ENCODE peak calls at places on chromosome 3, in five cellular contexts. T, V, Z, F and H are unnamed samples.

GRCh38 chr3:102163818-102164154 is 271.0 kb upstream of the ZPLD1 start:
- DNase-seq in T (no peak), V (no peak), Z (no peak), F (no peak), H (no peak)

GRCh38 chr3:19898725-19899124 is 35.3 kb downstream of the EFHB start:
- DNase-seq in T (no peak), V (peak), Z (no peak), F (no peak), H (no peak)

GRCh38 chr3:116176974-116177555 is 268.2 kb downstream of the LSAMP start:
- DNase-seq in T (no peak), V (no peak), Z (no peak), F (no peak), H (no peak)

GRCh38 chr3:127002195-127003174 is 19.6 kb downstream of the PLXNA1 start:
- DNase-seq in T (peak), V (no peak), Z (peak), F (peak), H (no peak)

GRCh38 chr3:117473981-117474563 is 764.5 kb downstream of the TUSC7 start:
- DNase-seq in T (no peak), V (no peak), Z (no peak), F (no peak), H (no peak)

GRCh38 chr3:40262331-40262730 is 47.2 kb upstream of the EIF1B start:
- DNase-seq in T (no peak), V (no peak), Z (no peak), F (no peak), H (no peak)

GRCh38 chr3:178971614-178972013 is 100.0 kb downstream of the ZMAT3 start:
- DNase-seq in T (no peak), V (no peak), Z (no peak), F (no peak), H (no peak)

GRCh38 chr3:10365791-10366190 is 44.9 kb upstream of the SEC13 start:
- DNase-seq in T (no peak), V (no peak), Z (no peak), F (no peak), H (no peak)

GRCh38 chr3:182716114-182716688 is 77.1 kb upstream of the ATP11B start:
- DNase-seq in T (no peak), V (no peak), Z (no peak), F (no peak), H (peak)

GRCh38 chr3:132448211-132448961 is 31.1 kb downstream of the DNAJC13 start:
- DNase-seq in T (no peak), V (no peak), Z (no peak), F (no peak), H (peak)

GRCh38 chr3:192818126-192818525 is 90.8 kb upstream of the FGF12 start:
- DNase-seq in T (no peak), V (no peak), Z (no peak), F (no peak), H (no peak)

GRCh38 chr3:64687781-64688515 is at the start of gene ADAMTS9:
- DNase-seq in T (peak), V (no peak), Z (peak), F (no peak), H (no peak)

GRCh38 chr3:32870373-32871091 is 52.7 kb downstream of the TRIM71 start:
- DNase-seq in T (no peak), V (no peak), Z (no peak), F (no peak), H (no peak)

GRCh38 chr3:32868719-32869512 is 51.1 kb downstream of the TRIM71 start:
- DNase-seq in T (no peak), V (no peak), Z (no peak), F (no peak), H (no peak)

GRCh38 chr3:32867954-32868353 is 50.2 kb downstream of the TRIM71 start:
- DNase-seq in T (no peak), V (no peak), Z (no peak), F (no peak), H (no peak)

GRCh38 chr3:32866533-32866932 is 48.7 kb downstream of the TRIM71 start:
- DNase-seq in T (no peak), V (no peak), Z (no peak), F (no peak), H (no peak)

GRCh38 chr3:32869513-32870047 is 51.8 kb downstream of the TRIM71 start:
- DNase-seq in T (no peak), V (no peak), Z (no peak), F (peak), H (no peak)
- TF ChIP-seq JUND in T (no peak), V (no peak), Z (no peak), F (no peak), H (no peak)

DNA sequence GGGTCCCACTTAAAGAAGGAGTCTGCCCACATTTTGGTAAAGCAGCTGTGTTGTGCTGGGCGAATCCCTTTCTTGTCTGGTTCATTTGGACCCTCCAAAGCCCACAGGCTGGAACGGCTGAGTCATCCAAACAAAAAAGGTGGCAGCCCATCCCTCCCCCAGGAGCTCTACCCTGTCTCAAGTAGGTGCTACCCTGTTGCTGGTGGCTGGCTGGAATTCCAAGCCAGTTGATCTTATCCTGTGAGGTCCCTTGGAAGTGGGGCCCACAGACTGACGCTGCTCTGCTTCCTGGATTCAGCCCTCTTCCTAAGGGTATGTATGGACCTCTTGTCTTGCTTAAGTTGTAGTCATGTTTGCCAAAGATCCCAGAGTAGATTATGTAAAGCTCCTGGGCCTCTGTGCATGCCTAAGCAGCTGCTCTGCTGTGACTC is 44.5 kb downstream of the CCR1 start:
- DNase-seq in T (no peak), V (no peak), Z (no peak), F (no peak), H (no peak)
- TF ChIP-seq USF2 in T (no peak), V (no peak), Z (no peak), F (no peak), H (no peak)

GRCh38 chr3:128103277-128103676 is 20.3 kb downstream of the RUVBL1 start:
- DNase-seq in T (no peak), V (no peak), Z (no peak), F (no peak), H (no peak)
- H2AFZ ChIP-seq in T (no peak), V (no peak), Z (no peak), F (no peak), H (no peak)

GRCh38 chr3:160992712-160993111 is 112.4 kb downstream of the B3GALNT1 start:
- DNase-seq in T (no peak), V (no peak), Z (no peak), F (no peak), H (no peak)

GRCh38 chr3:160986060-160986459 is 119.1 kb downstream of the B3GALNT1 start:
- DNase-seq in T (no peak), V (no peak), Z (no peak), F (no peak), H (no peak)

GRCh38 chr3:160982497-160982896 is 122.7 kb downstream of the B3GALNT1 start:
- DNase-seq in T (no peak), V (no peak), Z (no peak), F (no peak), H (no peak)

GRCh38 chr3:160987982-160988964 is 116.9 kb downstream of the B3GALNT1 start:
- DNase-seq in T (no peak), V (no peak), Z (no peak), F (no peak), H (no peak)
- TF ChIP-seq JUND in T (no peak), V (no peak), Z (no peak), F (no peak), H (no peak)

DNA sequence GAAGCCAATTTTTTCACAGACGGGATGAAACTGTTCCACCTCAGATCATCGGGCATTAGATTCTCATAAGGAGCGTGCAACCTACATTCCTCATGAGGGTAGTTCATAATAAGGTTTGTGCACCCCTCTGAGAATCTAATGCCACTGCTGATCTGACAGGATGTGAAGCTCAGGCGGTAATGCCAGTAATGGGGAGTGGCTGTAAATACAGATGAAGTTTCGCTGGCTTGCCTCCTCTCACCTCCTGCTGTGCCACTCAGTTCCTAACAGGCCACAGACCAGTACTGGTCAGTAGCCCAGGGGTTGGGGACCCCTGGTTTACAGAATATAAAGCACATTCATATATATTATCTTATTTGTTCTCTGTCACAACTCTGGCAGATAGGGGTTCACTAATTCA is 2.1 kb upstream of the LIMD1 start:
- DNase-seq in T (no peak), V (no peak), Z (no peak), F (no peak), H (no peak)
- TF ChIP-seq USF2 in T (no peak), V (no peak), Z (no peak), F (no peak), H (no peak)

GRCh38 chr3:42507751-42508335 is 5.4 kb downstream of the VIPR1 start:
- DNase-seq in T (no peak), V (no peak), Z (no peak), F (no peak), H (no peak)
- H2AFZ ChIP-seq in T (peak), V (no peak), Z (no peak), F (no peak), H (no peak)

GRCh38 chr3:134445631-134446030 is 40.2 kb downstream of the ANAPC13 start:
- DNase-seq in T (no peak), V (no peak), Z (no peak), F (no peak), H (no peak)
- TF ChIP-seq JUND in T (no peak), V (no peak), Z (no peak), F (no peak), H (no peak)

GRCh38 chr3:186886202-186886820 is 43.8 kb downstream of the ADIPOQ start:
- DNase-seq in T (no peak), V (no peak), Z (no peak), F (no peak), H (no peak)
- TF ChIP-seq USF2 in T (no peak), V (no peak), Z (no peak), F (no peak), H (no peak)